ENCODE peak calls at places on chromosomes 6 and 20, in five cellular contexts. J, C, R, V and X are unnamed samples.

GRCh38 chr6:42306439-42307140 is 88.9 kb upstream of the MRPS10 start:
- DNase-seq in J (no peak), C (no peak), R (no peak), V (no peak), X (no peak)

GRCh38 chr6:1797801-1798200 is 188.1 kb downstream of the FOXC1 start:
- DNase-seq in J (no peak), C (no peak), R (no peak), V (no peak), X (no peak)

GRCh38 chr20:36682311-36682710 is 36.3 kb upstream of the SLA2 start:
- DNase-seq in J (no peak), C (no peak), R (no peak), V (no peak), X (no peak)

GRCh38 chr20:64106981-64107735 is at the start of gene NPBWR2:
- DNase-seq in J (peak), C (no peak), R (no peak), V (peak), X (no peak)

GRCh38 chr6:166940643-166941068 is 15.7 kb downstream of the RNASET2 start:
- DNase-seq in J (no peak), C (no peak), R (no peak), V (peak), X (no peak)

GRCh38 chr20:63919130-63919529 is 24.2 kb downstream of the DNAJC5 start:
- DNase-seq in J (no peak), C (no peak), R (no peak), V (no peak), X (no peak)

GRCh38 chr6:152267967-152268845 is 369.0 kb downstream of the SYNE1 start:
- DNase-seq in J (no peak), C (no peak), R (no peak), V (no peak), X (peak)

GRCh38 chr6:124389127-124389526 is 573.1 kb upstream of the RNF217 start:
- DNase-seq in J (no peak), C (no peak), R (no peak), V (no peak), X (no peak)

GRCh38 chr20:32966881-32967781 is 37.1 kb downstream of the SUN5 start:
- DNase-seq in J (no peak), C (no peak), R (no peak), V (no peak), X (no peak)

GRCh38 chr6:118768904-118769325 is 117.5 kb upstream of the CEP85L start:
- DNase-seq in J (no peak), C (no peak), R (no peak), V (no peak), X (no peak)

GRCh38 chr6:7216941-7217621 is 95.9 kb downstream of the SSR1 start:
- DNase-seq in J (peak), C (no peak), R (no peak), V (peak), X (no peak)